ENCODE peak calls at places on chromosome 21, in six cellular contexts. V is mesenchymal stem cell, Q is fibroblast of lung, N is SK-N-SH, A is HCT116, F is IMR-90. H is an unnamed sample.

GRCh38 chr21:40049031-40049958 is 182.1 kb downstream of the PCP4 start:
- DNase-seq in V (no peak), Q (no peak), N (no peak), A (no peak), F (peak; percentile 11), H (no peak)

GRCh38 chr21:33289199-33289819 is 23.1 kb downstream of the IL10RB start:
- DNase-seq in V (peak; percentile 25), Q (no peak), N (no peak), A (no peak), F (peak; percentile 47), H (no peak)

GRCh38 chr21:29340228-29340627 is 41.5 kb downstream of the BACH1 start:
- DNase-seq in V (no peak), Q (peak; percentile 59), N (no peak), A (no peak), F (peak; percentile 55), H (no peak)

GRCh38 chr21:25811186-25811585 is 76.4 kb downstream of the GABPA start:
- DNase-seq in V (no peak), Q (no peak), N (no peak), A (no peak), F (no peak), H (no peak)

GRCh38 chr21:31310750-31311149 is 33.3 kb downstream of the TIAM1 start:
- DNase-seq in V (peak; percentile 5), Q (peak; percentile 56), N (no peak), A (no peak), F (peak; percentile 81), H (no peak)

GRCh38 chr21:32257952-32258785 is 20.7 kb downstream of the MIS18A start:
- DNase-seq in V (peak; percentile 86), Q (peak; percentile 88), N (peak; percentile 81), A (peak; percentile 62), F (peak; percentile 85), H (peak; percentile 88)

GRCh38 chr21:16424331-16424749 is 694.6 kb downstream of the USP25 start:
- DNase-seq in V (no peak), Q (peak; percentile 26), N (peak; percentile 4), A (no peak), F (no peak), H (no peak)

GRCh38 chr21:31908106-31909031 is 35.5 kb downstream of the HUNK start:
- DNase-seq in V (no peak), Q (no peak), N (no peak), A (no peak), F (peak; percentile 84), H (peak; percentile 83)

GRCh38 chr21:31991356-31992331 is 118.8 kb downstream of the HUNK start:
- DNase-seq in V (no peak), Q (no peak), N (peak; percentile 34), A (no peak), F (no peak), H (peak; percentile 85)

GRCh38 chr21:31538821-31539220 is 120.7 kb upstream of the SOD1 start:
- DNase-seq in V (no peak), Q (peak; percentile 16), N (no peak), A (no peak), F (no peak), H (no peak)

GRCh38 chr21:36701912-36702621 is 3.2 kb downstream of the SIM2 start:
- DNase-seq in V (no peak), Q (no peak), N (no peak), A (no peak), F (peak; percentile 64), H (peak; percentile 67)

GRCh38 chr21:15562748-15563147 is 167.0 kb upstream of the USP25 start:
- DNase-seq in V (no peak), Q (no peak), N (no peak), A (no peak), F (no peak), H (no peak)

GRCh38 chr21:16419188-16419874 is 689.5 kb downstream of the USP25 start:
- DNase-seq in V (no peak), Q (peak; percentile 95), N (peak; percentile 59), A (no peak), F (peak; percentile 57), H (no peak)

GRCh38 chr21:31929548-31929947 is 56.7 kb downstream of the HUNK start:
- DNase-seq in V (no peak), Q (no peak), N (no peak), A (no peak), F (no peak), H (no peak)

GRCh38 chr21:32732544-32732943 is 4.7 kb upstream of the SYNJ1 start:
- DNase-seq in V (no peak), Q (no peak), N (no peak), A (no peak), F (no peak), H (no peak)

GRCh38 chr21:35840949-35841348 is 219.4 kb downstream of the SETD4 start:
- DNase-seq in V (no peak), Q (no peak), N (no peak), A (no peak), F (no peak), H (peak; percentile 25)

GRCh38 chr21:27647401-27647800 is 680.5 kb upstream of the ADAMTS5 start:
- DNase-seq in V (peak; percentile 55), Q (peak; percentile 15), N (no peak), A (no peak), F (no peak), H (no peak)

GRCh38 chr21:28136687-28137086 is 856.0 kb downstream of the LTN1 start:
- DNase-seq in V (no peak), Q (no peak), N (no peak), A (no peak), F (no peak), H (no peak)

GRCh38 chr21:33096426-33096825 is 26.5 kb downstream of the OLIG1 start:
- DNase-seq in V (no peak), Q (no peak), N (no peak), A (no peak), F (no peak), H (peak; percentile 35)

GRCh38 chr21:18049461-18049860 is 195.2 kb upstream of the CHODL start:
- DNase-seq in V (peak; percentile 11), Q (no peak), N (no peak), A (no peak), F (no peak), H (no peak)

GRCh38 chr21:29656504-29657227 is 283.1 kb downstream of the GRIK1 start:
- DNase-seq in V (peak; percentile 83), Q (peak; percentile 78), N (no peak), A (no peak), F (peak; percentile 85), H (no peak)

GRCh38 chr21:16243396-16243795 is 513.6 kb downstream of the USP25 start:
- DNase-seq in V (no peak), Q (no peak), N (no peak), A (no peak), F (no peak), H (no peak)

GRCh38 chr21:29499734-29500343 is 201.1 kb downstream of the BACH1 start:
- DNase-seq in V (peak; percentile 39), Q (peak; percentile 43), N (peak; percentile 43), A (peak; percentile 32), F (no peak), H (peak; percentile 88)

GRCh38 chr21:21111309-21111920 is 113.2 kb downstream of the NCAM2 start:
- DNase-seq in V (no peak), Q (no peak), N (no peak), A (no peak), F (no peak), H (no peak)

GRCh38 chr21:38186869-38187268 is 69.9 kb upstream of the KCNJ15 start:
- DNase-seq in V (no peak), Q (no peak), N (no peak), A (no peak), F (no peak), H (no peak)
- H3K4me3 ChIP-seq in V (no peak overlapping the region), Q (no peak overlapping the region), N (no peak overlapping the region), A (no peak overlapping the region), F (no peak overlapping the region), H (no peak overlapping the region)

DNA sequence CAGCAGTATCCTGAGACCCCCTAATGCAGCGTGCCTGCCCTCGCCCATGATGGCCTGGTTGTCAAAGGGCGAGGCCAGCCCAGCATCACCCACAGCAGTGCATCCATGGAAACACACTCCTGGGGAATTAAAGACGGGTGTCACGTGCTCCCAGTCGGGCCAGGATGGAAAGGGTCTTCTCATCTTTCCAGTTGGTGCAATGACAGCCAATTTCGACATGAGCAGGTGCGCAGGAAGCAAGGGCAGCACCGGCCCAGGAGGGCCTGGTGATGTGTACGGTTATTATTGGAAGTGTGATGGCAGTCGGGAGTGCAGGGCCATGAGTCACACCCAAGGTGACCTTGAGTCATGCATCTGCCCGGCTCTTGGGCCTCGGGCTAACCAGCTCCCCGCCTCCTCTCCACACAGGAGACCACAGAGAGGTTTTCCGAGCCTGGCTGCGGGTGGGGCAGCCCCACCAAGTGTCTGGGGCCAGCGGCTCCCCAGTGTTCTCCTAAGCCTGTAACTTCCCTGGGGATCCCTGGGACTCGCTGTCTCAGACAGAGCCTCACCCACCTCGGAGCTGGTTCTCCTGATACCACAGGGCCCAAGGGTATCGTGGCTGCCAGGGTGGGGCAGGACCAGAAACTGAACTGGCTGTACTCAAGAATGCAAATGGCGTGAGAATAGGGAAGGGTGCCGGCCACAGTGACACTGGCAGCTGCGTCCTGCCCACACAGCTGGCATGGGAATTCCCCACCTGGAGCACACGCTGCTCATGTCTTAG is 119.8 kb downstream of the SIK1 start:
- DNase-seq in V (peak; percentile 83), Q (no peak), N (peak; percentile 56), A (no peak), F (peak; percentile 28), H (no peak)
- H3K9ac ChIP-seq in V (no peak overlapping the region), Q (no peak overlapping the region), N (no peak overlapping the region), A (no peak overlapping the region), F (no peak overlapping the region), H (no peak overlapping the region)

GRCh38 chr21:42236693-42237092 is 17.8 kb downstream of the ABCG1 start:
- DNase-seq in V (no peak), Q (no peak), N (no peak), A (no peak), F (no peak), H (no peak)
- H3K4me1 ChIP-seq in V (peaks cover 16% of the 10 kb centered on the region), Q (peaks cover 12% of the 10 kb centered on the region), N (peaks cover 46% of the 10 kb centered on the region), A (peaks cover 33% of the 10 kb centered on the region), F (peaks cover 21% of the 10 kb centered on the region), H (peaks cover 7% of the 10 kb centered on the region)

GRCh38 chr21:34745557-34746255 is 76.9 kb downstream of the CLIC6 start:
- DNase-seq in V (peak; percentile 86), Q (peak; percentile 90), N (peak; percentile 76), A (peak; percentile 77), F (peak; percentile 86), H (peak; percentile 92)
- H3K4me3 ChIP-seq in V (peak overlapping the region; percentile 75), Q (no peak overlapping the region), N (no peak overlapping the region), A (no peak overlapping the region), F (no peak overlapping the region), H (no peak overlapping the region)

DNA sequence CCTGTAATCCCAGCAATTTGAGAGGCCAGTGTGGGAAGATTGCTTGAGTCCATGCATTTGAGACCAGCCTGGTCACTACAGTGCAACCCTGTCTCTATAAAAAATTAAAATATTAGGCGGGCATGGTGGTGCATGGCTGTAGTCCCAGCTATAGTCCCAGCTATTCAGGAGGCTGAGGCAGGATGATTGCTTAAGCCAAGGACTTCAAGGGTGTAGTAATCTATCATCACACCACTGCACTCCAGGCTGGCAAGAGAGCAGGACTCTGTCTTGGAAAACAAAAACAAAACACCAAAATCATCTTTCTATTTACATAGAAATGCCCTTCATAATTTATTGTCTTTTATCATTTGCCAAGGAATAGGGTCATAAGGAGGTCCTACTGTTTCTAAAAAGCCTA is 1274.1 kb upstream of the NCAM2 start:
- DNase-seq in V (no peak), Q (no peak), N (no peak), A (no peak), F (no peak), H (no peak)
- H3K9ac ChIP-seq in V (no peak overlapping the region), Q (no peak overlapping the region), N (no peak overlapping the region), A (no peak overlapping the region), F (no peak overlapping the region), H (no peak overlapping the region)

H was measured in endodermal cell.